ENCODE peak calls at places on chromosomes 3 and 15, in five cellular contexts. G is mammary epithelial cell, N is body of pancreas, I is cardiac muscle cell, Q is uterus. H is an unnamed sample.
A peak's percentile ranks its signal among the peaks of the same experiment; 100 is the strongest.

GRCh38 chr3:163335429-163335828 is 1742.9 kb downstream of the SI start:
- DNase-seq in G (no peak), N (no peak), I (no peak), Q (no peak), H (no peak)

GRCh38 chr3:132288357-132288756 is 28.9 kb upstream of the ACP3 start:
- DNase-seq in Q (no peak), N (no peak), G (peak; percentile 17), I (peak; percentile 87), H (no peak)

GRCh38 chr15:66131831-66132230 is 121.7 kb downstream of the MEGF11 start:
- DNase-seq in N (no peak), I (no peak), Q (no peak), G (no peak), H (no peak)

GRCh38 chr3:110738531-110738930 is 333.1 kb upstream of the NECTIN3 start:
- DNase-seq in I (no peak), G (peak; percentile 2), Q (no peak), N (no peak), H (no peak)

GRCh38 chr15:31336943-31337295 is 10.3 kb downstream of the KLF13 start:
- DNase-seq in G (no peak), N (no peak), Q (no peak), I (no peak), H (no peak)

GRCh38 chr3:188440563-188440962 is 286.6 kb downstream of the LPP start:
- DNase-seq in N (no peak), Q (no peak), G (no peak), I (no peak), H (no peak)

GRCh38 chr3:133209871-133210550 is 171.8 kb downstream of the TMEM108 start:
- DNase-seq in N (no peak), I (peak; percentile 72), G (no peak), Q (no peak), H (no peak)

GRCh38 chr3:171776839-171777607 is 33.3 kb downstream of the PLD1 start:
- DNase-seq in I (no peak), G (peak; percentile 96), N (no peak), Q (no peak), H (no peak)

GRCh38 chr3:39065197-39065596 is 13.4 kb downstream of the WDR48 start:
- DNase-seq in Q (no peak), I (peak; percentile 45), N (no peak), G (peak; percentile 16), H (no peak)

GRCh38 chr3:107938128-107938527 is 152.7 kb downstream of the CD47 start:
- DNase-seq in N (peak; percentile 21), I (peak; percentile 72), Q (no peak), G (peak; percentile 46), H (no peak)

GRCh38 chr3:188139466-188139865 is 14.5 kb upstream of the LPP start:
- DNase-seq in I (no peak), Q (no peak), G (no peak), N (no peak), H (no peak)

GRCh38 chr3:170524072-170524471 is 61.8 kb downstream of the SLC7A14 start:
- DNase-seq in I (peak; percentile 18), Q (no peak), G (no peak), N (no peak), H (no peak)

GRCh38 chr3:64255941-64256340 is 30.7 kb upstream of the PRICKLE2 start:
- DNase-seq in N (no peak), I (no peak), Q (no peak), G (no peak), H (no peak)

GRCh38 chr3:125042725-125043406 is 12.9 kb downstream of the HEG1 start:
- DNase-seq in I (peak; percentile 61), N (no peak), Q (peak; percentile 61), G (no peak), H (peak; percentile 82)

GRCh38 chr3:11562277-11562881 is 81.3 kb downstream of the VGLL4 start:
- DNase-seq in I (no peak), G (no peak), N (no peak), Q (peak; percentile 14), H (no peak)

GRCh38 chr3:62361261-62361660 is 12.1 kb downstream of the FEZF2 start:
- DNase-seq in I (no peak), G (no peak), Q (no peak), N (no peak), H (no peak)

GRCh38 chr15:35206060-35206675 is 121.1 kb upstream of the NANOGP8 start:
- DNase-seq in G (peak; percentile 10), Q (no peak), N (no peak), I (peak; percentile 23), H (no peak)

GRCh38 chr3:129233538-129233937 is 15.9 kb upstream of the COPG1 start:
- DNase-seq in N (no peak), Q (no peak), G (no peak), I (no peak), H (no peak)

DNA sequence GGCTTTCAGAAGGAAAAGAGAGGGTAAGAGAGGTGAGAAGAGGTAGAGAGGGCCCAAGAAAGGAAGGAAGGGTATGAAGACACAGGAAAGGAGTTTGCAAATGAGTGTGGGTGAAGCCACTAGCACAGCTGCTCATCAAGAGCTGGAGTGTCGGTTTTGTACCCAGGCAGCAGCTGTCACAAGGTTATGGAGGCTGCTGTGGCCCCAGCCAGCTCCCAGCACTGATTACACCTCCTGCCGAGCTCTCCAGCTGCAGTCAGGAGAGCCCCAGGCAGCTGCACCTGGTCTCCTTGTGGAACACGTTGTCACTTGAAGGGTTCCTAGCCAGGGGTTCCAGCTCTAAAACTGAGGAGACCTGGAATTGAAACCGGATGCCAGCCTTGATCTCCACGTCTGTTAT is 60.4 kb upstream of the CHD2 start:
- DNase-seq in N (peak; percentile 59), I (no peak), Q (no peak), G (no peak), H (no peak)
- H3K4me3 ChIP-seq in N (no peak overlapping the region), I (no peak overlapping the region), Q (no peak overlapping the region), G (no peak overlapping the region), H (no peak overlapping the region)

GRCh38 chr3:127650236-127650635 is 21.3 kb downstream of the PODXL2 start:
- DNase-seq in Q (no peak), G (no peak), N (no peak), I (no peak), H (peak; percentile 22)

GRCh38 chr3:127652246-127652995 is 20.3 kb upstream of the ABTB1 start:
- DNase-seq in Q (peak; percentile 50), G (no peak), I (peak; percentile 66), N (peak; percentile 56), H (peak; percentile 72)

GRCh38 chr3:127655641-127656040 is 17.1 kb upstream of the ABTB1 start:
- DNase-seq in N (no peak), G (no peak), I (peak; percentile 52), Q (no peak), H (peak; percentile 68)

GRCh38 chr3:127654374-127654773 is 18.4 kb upstream of the ABTB1 start:
- DNase-seq in I (no peak), Q (no peak), N (no peak), G (no peak), H (peak; percentile 19)

DNA sequence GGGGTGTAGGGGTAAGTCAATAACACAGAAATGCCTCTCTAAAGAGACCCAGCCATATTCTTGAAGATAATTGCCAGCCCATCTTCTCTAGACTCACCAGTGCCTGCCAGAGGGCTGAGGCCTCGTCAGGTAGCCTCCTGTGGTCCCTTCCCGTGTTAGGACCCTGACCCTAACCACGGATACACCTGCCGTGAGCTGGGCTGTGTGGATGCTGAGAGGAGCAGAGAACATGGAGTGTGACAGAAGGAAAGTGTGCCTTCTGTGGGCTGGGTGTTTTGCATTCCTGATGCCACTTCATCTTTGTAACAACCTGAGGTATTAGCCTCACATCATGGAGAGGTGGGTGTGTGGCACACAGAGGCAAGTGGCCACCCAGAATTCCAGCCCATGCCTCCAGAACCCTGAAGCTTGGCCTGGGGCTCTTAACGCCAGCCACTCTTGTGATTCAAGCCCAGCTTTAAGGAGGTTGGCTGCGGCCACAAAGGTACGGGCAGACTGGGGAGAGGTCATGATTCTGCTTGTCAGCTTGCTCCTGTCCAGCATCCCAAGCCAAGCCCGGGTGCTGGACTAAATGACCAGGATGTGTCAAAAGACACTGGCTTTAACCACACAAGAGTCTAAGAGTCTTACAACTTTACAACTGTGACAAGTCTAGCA is 21.1 kb upstream of the ABTB1 start:
- DNase-seq in N (no peak), I (no peak), G (no peak), Q (no peak), H (peak; percentile 62)
- H3K4me3 ChIP-seq in N (no peak overlapping the region), I (no peak overlapping the region), G (no peak overlapping the region), Q (no peak overlapping the region), H (no peak overlapping the region)

DNA sequence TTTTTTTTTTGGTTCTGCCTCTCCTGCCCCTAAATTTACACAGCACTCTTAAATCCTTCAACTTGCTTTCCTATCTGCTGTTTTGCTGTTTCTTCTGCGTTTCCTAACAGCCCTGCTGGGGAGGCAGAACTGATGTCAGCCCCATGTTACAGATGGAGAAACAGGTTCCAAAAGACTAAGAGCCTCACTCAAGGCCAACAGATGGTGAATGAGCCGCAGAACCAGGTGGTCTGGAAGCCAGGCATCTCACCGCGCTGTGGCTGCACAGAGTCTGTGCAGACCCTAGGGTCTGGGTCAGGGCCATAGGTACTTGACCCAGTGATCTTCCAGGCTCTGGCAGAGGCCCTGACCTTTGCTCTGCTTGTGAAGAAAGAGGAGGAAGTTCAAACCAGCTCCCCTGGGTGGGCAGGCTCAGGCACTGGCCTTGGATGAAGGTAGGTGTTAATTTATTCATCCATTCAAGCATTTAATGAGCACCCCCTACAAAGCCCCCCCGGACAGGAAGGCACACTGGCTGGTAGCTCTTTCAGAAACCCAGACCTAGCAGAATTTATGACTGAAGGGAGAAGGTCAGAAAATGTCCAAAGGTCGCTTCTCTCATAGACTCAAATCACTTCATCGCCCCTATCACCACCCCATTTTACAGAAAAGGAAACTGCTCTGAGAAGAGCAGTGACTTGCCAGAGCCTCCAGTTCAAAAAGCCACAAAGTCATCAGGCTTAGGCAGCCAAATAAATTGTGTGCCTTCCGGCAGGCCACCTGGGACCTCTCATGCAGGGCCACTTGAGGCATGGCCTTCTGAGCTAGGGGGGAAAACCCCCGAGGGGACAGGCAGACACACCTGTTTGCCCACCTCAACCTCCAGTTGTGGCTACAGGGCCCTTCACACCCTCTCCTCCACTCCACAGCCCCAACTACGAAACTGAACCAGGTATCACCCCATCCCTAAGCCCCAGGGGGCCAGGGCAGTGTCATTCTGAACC is 2.7 kb downstream of the CHDH start:
- DNase-seq in N (peak; percentile 54), Q (no peak), G (no peak), I (no peak), H (no peak)
- H3K4me3 ChIP-seq in N (no peak overlapping the region), Q (no peak overlapping the region), G (no peak overlapping the region), I (no peak overlapping the region), H (no peak overlapping the region)

DNA sequence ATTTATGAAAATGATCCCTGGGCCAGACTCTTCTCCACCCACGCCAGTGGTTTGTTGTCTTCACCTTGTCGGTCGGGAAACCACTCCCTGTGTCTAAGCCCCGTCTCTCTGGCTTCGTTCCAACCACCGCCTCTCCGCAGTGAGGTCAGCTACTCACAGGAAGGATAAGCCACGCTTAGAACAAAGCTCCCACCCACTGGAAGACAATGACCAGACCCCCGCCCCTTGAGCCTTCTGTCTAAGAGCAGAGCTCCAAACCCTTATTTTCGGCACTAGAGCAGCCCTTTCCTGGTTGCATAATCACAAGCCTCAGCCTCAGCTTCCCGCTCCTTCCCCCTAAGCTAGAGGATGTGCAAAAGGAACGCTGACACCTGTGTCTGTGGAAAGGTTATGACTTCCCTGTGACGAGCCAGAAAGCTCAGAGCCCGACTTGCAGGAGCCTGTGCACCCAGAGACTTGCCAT is 114.9 kb upstream of the MEF2A start:
- DNase-seq in G (peak; percentile 90), Q (peak; percentile 76), I (peak; percentile 86), N (peak; percentile 41), H (peak; percentile 78)
- H3K4me3 ChIP-seq in G (no peak overlapping the region), Q (no peak overlapping the region), I (no peak overlapping the region), N (no peak overlapping the region), H (no peak overlapping the region)

GRCh38 chr3:176274161-176274560 is 923.1 kb downstream of the TBL1XR1 start:
- DNase-seq in I (no peak), N (no peak), Q (no peak), G (peak; percentile 4), H (no peak)
- H3K4me3 ChIP-seq in I (no peak overlapping the region), N (no peak overlapping the region), Q (no peak overlapping the region), G (no peak overlapping the region), H (no peak overlapping the region)

H was measured in coronary artery.